ENCODE peak calls at places on chromosomes 13 and 19, in five cellular contexts. O is IMR-90, G is GM23338, U is left ventricle myocardium inferior, R is osteoblast. N is an unnamed sample.

GRCh38 chr13:113187263-113187669 is 21.2 kb downstream of the PCID2 start:
- DNase-seq in O (peak; percentile 100), G (no peak), U (peak; percentile 87), R (peak; percentile 95), N (peak; percentile 92)

GRCh38 chr13:38759390-38759789 is 72.5 kb downstream of the FREM2 start:
- DNase-seq in O (no peak), G (no peak), U (no peak), R (peak; percentile 18), N (no peak)

GRCh38 chr19:16376649-16377048 is 52.0 kb downstream of the KLF2 start:
- DNase-seq in O (no peak), G (peak; percentile 82), U (no peak), R (peak; percentile 66), N (no peak)

GRCh38 chr13:73945871-73946270 is 188.3 kb downstream of the KLF12 start:
- DNase-seq in O (no peak), G (peak; percentile 23), U (peak; percentile 53), R (no peak), N (peak; percentile 63)

GRCh38 chr13:48641404-48641803 is 12.3 kb upstream of the CYSLTR2 start:
- DNase-seq in O (no peak), G (no peak), U (no peak), R (no peak), N (no peak)

GRCh38 chr13:106156468-106156867 is 379.0 kb downstream of the EFNB2 start:
- DNase-seq in O (peak; percentile 99), G (no peak), U (no peak), R (peak; percentile 71), N (no peak)

GRCh38 chr13:109494955-109495354 is 291.4 kb downstream of the IRS2 start:
- DNase-seq in O (peak; percentile 52), G (no peak), U (no peak), R (peak; percentile 81), N (no peak)

GRCh38 chr19:55619264-55619663 is 5.1 kb downstream of the ZNF784 start:
- DNase-seq in O (peak; percentile 61), G (no peak), U (no peak), R (peak; percentile 85), N (peak; percentile 6)

GRCh38 chr19:35024095-35024494 is 6.2 kb upstream of the SCN1B start:
- DNase-seq in O (no peak), G (no peak), U (no peak), R (no peak), N (no peak)

GRCh38 chr19:3479819-3480215 is 508 bp downstream of the SMIM24 start:
- DNase-seq in O (no peak), G (peak; percentile 89), U (no peak), R (peak; percentile 80), N (no peak)

GRCh38 chr19:2199215-2199614 is 35.5 kb downstream of the DOT1L start:
- DNase-seq in O (no peak), G (peak; percentile 70), U (no peak), R (peak; percentile 95), N (no peak)

GRCh38 chr19:6109947-6110346 is 353 bp downstream of the RFX2 start:
- DNase-seq in O (no peak), G (peak; percentile 9), U (peak; percentile 37), R (peak; percentile 84), N (peak; percentile 33)

GRCh38 chr19:3387645-3388589 is 21.5 kb downstream of the NFIC start:
- DNase-seq in O (peak; percentile 39), G (no peak), U (peak; percentile 87), R (peak; percentile 96), N (peak; percentile 95)

GRCh38 chr13:18946738-18947137 is 234.9 kb downstream of the TUBA3C start:
- DNase-seq in O (no peak), G (no peak), U (no peak), R (peak; percentile 55), N (no peak)

GRCh38 chr13:33545492-33545891 is 259.9 kb upstream of the STARD13 start:
- DNase-seq in O (no peak), G (peak; percentile 17), U (no peak), R (no peak), N (no peak)

GRCh38 chr19:1354496-1355257 is 29.0 kb upstream of the NDUFS7 start:
- DNase-seq in O (peak; percentile 80), G (peak; percentile 91), U (peak; percentile 92), R (peak; percentile 100), N (peak; percentile 97)

GRCh38 chr13:34166406-34166805 is 348.5 kb downstream of the RFC3 start:
- DNase-seq in O (no peak), G (no peak), U (no peak), R (no peak), N (no peak)

GRCh38 chr13:95002126-95002525 is 289.8 kb upstream of the SOX21 start:
- DNase-seq in O (no peak), G (peak; percentile 45), U (no peak), R (no peak), N (no peak)

GRCh38 chr13:107099661-107100060 is 531.7 kb upstream of the ARGLU1 start:
- DNase-seq in O (peak; percentile 93), G (no peak), U (no peak), R (no peak), N (no peak)

GRCh38 chr19:9932835-9933234 is 3.5 kb downstream of the OLFM2 start:
- DNase-seq in O (no peak), G (no peak), U (no peak), R (peak; percentile 57), N (no peak)

GRCh38 chr19:38021356-38021755 is 114.3 kb downstream of the SIPA1L3 start:
- DNase-seq in O (peak; percentile 54), G (no peak), U (no peak), R (no peak), N (no peak)

GRCh38 chr19:2231621-2232221 is 4.4 kb downstream of the PLEKHJ1 start:
- DNase-seq in O (no peak), G (no peak), U (no peak), R (peak; percentile 96), N (no peak)

GRCh38 chr19:51122112-51122981 is 2.4 kb upstream of the SIGLEC9 start:
- DNase-seq in O (no peak), G (no peak), U (no peak), R (no peak), N (no peak)

GRCh38 chr19:51119089-51119488 is 5.6 kb upstream of the SIGLEC9 start:
- DNase-seq in O (no peak), G (no peak), U (no peak), R (peak; percentile 30), N (peak; percentile 12)

GRCh38 chr19:51121257-51121656 is 3.4 kb upstream of the SIGLEC9 start:
- DNase-seq in O (no peak), G (no peak), U (no peak), R (no peak), N (no peak)

GRCh38 chr19:51116736-51117135 is 8.0 kb upstream of the SIGLEC9 start:
- DNase-seq in O (no peak), G (no peak), U (no peak), R (no peak), N (peak; percentile 7)

DNA sequence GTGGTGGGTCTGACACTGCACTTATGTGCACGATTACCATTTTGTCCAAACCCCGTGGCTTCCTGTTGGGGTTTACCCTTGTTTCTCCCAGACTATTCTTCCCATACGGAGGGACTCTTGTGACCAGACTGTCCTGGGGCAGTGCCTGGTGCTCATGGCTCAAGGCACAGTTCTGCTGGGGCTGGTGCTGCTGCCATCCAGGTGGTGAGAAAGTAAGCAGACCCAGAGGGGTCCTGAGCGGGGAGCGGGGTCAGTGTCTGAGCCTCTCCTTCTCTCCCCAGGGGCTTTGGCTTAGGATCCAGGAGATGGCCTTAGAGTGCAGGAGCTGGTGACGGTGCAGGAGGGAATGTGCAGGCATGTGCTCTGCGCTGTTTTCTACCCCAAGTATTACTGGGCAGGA is 5.0 kb upstream of the SIGLEC9 start:
- DNase-seq in O (no peak), G (no peak), U (no peak), R (no peak), N (peak; percentile 29)
- H3K4me1 ChIP-seq in O (no peaks in the 10 kb centered on the region), G (no peaks in the 10 kb centered on the region), U (no peaks in the 10 kb centered on the region), R (no peaks in the 10 kb centered on the region), N (no peaks in the 10 kb centered on the region)

DNA sequence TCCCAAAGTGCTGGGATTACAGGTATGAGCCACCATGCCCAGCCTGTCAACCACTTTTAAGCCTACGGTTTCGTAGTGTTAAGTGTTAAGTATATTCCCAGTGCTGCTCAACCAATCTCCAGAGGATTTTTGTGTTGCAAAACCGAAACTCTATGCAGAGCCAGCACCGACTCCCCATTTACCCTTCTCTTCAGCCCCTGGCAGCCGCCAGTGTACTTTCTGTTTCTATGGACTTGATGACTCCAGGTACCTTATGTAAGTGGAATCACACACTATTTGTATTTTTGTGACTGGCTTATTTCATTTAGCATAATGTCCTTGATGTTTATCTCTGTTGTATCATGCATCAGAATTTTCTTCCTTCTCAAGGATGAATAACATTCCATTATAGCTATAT is 1.1 kb downstream of the SULT2A1 start:
- DNase-seq in O (no peak), G (no peak), U (no peak), R (no peak), N (no peak)
- H3K4me3 ChIP-seq in O (no peak overlapping the region), G (no peak overlapping the region), U (no peak overlapping the region), R (no peak overlapping the region), N (no peak overlapping the region)

DNA sequence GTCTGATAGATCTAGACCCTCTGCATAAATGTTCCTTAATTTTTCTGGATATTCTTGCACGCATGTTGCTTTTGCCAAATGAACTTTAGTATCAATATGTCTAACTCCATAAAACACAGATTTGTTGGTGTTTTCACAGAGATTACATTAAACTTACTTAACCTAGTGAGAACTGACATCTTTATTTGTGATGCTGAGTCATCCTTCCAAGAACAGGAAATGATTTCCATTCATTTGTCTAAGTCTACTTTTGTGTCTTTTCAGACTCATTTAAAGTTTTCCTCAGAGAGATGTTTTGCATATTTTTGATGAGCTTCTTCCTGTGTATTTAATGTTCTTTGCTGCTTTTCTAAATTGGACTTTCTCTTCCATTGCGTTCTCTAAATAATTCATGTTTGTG is 184.0 kb downstream of the SLC7A1 start:
- DNase-seq in O (no peak), G (no peak), U (no peak), R (no peak), N (no peak)
- H3K4me1 ChIP-seq in O (no peaks in the 10 kb centered on the region), G (peaks cover 1% of the 10 kb centered on the region), U (no peaks in the 10 kb centered on the region), R (no peaks in the 10 kb centered on the region), N (no peaks in the 10 kb centered on the region)

GRCh38 chr13:98570929-98571372 is 6.0 kb downstream of the STK24 start:
- DNase-seq in O (no peak), G (no peak), U (no peak), R (peak; percentile 91), N (no peak)

GRCh38 chr13:98575009-98575866 is 1.7 kb downstream of the STK24 start:
- DNase-seq in O (no peak), G (no peak), U (no peak), R (peak; percentile 61), N (no peak)

GRCh38 chr13:98576215-98576945 is 527 bp downstream of the STK24 start:
- DNase-seq in O (no peak), G (peak; percentile 57), U (peak; percentile 62), R (peak; percentile 90), N (peak; percentile 77)

GRCh38 chr13:98575876-98576214 is 1.1 kb downstream of the STK24 start:
- DNase-seq in O (no peak), G (no peak), U (no peak), R (no peak), N (no peak)

DNA sequence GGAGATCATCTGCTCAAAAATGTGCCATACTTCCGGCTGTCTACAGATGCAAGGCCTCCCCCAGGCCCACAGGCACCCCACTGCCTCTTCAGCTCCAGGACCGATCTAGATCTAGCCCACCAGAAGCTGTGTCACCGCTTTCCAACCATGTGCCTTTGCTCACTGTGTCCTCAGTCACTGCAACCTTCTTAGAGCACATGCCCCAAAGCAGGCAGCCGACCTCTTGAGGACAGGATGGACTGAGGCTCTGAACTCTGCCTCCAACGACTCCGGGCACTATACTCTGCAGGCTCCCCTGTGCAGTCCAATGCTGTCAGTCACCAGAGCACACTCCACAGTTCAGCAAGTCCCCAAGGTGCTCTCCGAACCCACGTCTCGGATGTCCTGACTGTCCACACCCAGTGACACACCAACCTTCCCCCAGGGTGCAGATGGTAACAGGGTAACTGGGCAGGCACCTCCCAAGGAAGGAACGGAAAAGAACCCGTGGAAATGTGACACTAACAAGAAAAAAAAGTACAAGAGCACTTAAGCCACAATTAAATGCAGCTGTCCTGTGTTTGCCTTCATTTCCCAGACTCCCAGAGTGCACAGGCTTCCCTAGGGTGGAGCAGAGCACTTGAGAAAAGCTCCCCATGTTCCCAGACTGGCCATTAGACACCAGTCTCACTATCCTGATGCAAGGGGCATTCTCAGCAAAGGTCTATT is 4.8 kb downstream of the STK24 start:
- DNase-seq in O (peak; percentile 47), G (no peak), U (no peak), R (peak; percentile 86), N (no peak)
- H3K4me3 ChIP-seq in O (no peak overlapping the region), G (no peak overlapping the region), U (peak overlapping the region; percentile 19), R (peak overlapping the region; percentile 62), N (no peak overlapping the region)